ENCODE peak calls at places on chromosomes 16 and 17, in four cellular contexts. L, Z, M and K are unnamed samples. For H3K27me3 and H3K4me1, the result is how much of the 10 kb centered on the place peaks cover.

GRCh38 chr16:15760129-15760528 is 96.7 kb downstream of the MYH11 start:
- DNase-seq in M (no peak), L (no peak), Z (no peak), K (no peak)

GRCh38 chr17:82438401-82439193 is 12.0 kb downstream of the CYBC1 start:
- DNase-seq in M (no peak), L (no peak), Z (no peak), K (no peak)

GRCh38 chr17:69654981-69655581 is 240.6 kb downstream of the MAP2K6 start:
- DNase-seq in M (no peak), Z (no peak), L (peak), K (no peak)

GRCh38 chr16:4275861-4276260 is 3.0 kb upstream of the TFAP4 start:
- DNase-seq in M (no peak), L (no peak), Z (no peak), K (no peak)

GRCh38 chr16:67396775-67397450 is 3.6 kb upstream of the TPPP3 start:
- DNase-seq in M (no peak), Z (no peak), L (no peak), K (no peak)

GRCh38 chr17:65749479-65749878 is 188.0 kb upstream of the AXIN2 start:
- DNase-seq in L (peak), M (no peak), Z (no peak), K (no peak)

GRCh38 chr17:64393000-64393402 is 2.3 kb upstream of the PECAM1 start:
- DNase-seq in Z (no peak), L (no peak), M (no peak), K (no peak)

GRCh38 chr17:82358467-82359350 is at the start of gene TEX19:
- DNase-seq in M (no peak), L (no peak), Z (no peak), K (no peak)

GRCh38 chr17:82874011-82874835 is 34.4 kb upstream of the ZNF750 start:
- DNase-seq in Z (no peak), L (no peak), M (peak), K (no peak)

GRCh38 chr16:76943936-76944335 is 247.1 kb upstream of the MON1B start:
- DNase-seq in L (no peak), Z (no peak), M (no peak), K (no peak)

DNA sequence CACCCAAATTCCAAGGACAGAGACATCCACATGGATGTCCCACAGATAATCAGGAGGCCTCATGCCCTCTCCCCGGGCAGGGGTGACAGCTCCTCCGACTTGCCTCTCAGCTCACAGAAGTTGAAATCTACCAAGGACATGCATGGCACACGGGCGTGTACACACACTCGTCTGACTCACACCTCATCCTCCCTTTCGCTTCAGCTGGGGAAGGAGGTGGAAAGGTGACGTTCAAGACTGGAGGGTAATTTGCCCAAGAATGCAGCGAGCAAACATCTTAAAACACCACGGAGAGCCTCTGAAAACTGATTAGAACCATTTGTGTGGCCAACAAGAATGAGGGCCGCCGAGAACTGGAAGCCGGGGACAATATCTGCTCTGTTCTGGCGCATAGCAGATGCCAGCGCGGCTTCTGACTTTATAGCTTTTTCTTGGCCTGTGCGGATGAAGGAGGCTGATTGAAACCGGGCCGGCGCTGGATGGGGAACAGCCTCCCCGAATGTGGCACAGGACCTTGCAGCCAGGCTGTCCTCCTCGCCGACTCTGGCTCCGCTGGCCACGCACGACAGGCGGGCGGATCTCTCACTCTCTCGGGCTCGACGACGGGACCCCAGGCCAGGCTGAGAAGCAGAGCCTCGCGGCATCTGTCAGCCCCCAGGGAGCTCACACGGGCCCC is 100.9 kb downstream of the C16orf95 start:
- DNase-seq in Z (no peak), M (no peak), L (no peak), K (no peak)
- H3K4me3 ChIP-seq in Z (peak), M (peak), L (no peak), K (no peak)

DNA sequence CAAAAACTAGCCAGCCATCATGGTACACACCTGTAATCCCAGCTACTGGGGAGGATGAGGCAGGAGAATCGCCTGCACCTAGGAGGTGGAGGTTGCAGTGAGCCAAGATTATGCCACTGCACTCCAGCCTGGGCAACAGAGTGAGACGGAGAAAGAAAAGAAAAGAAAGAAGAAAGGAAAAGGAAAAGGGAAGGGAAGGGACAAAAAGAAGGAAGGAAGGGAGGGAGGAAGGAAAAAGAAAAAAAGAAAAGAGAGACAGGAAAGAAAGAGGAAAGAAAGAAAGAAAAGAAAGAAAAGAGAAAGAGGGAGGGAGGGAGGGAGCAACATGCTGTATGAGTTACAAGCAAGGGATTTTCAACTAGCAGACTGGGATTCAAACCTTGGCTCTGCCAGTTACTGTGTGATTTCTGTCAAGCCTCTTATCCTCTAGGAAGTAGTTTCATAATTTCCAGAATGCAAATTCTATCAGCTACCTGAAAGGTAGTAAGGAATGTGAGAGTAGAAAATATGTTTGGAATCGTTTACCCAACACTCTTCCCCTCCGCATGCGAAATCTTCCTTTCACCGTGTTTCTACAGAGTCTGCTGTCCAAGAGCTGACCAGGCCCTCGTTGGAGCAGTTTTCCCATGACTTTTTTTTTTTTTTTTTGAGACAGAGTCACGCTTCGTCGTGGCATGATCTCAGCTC is 43.4 kb downstream of the VPS53 start:
- DNase-seq in M (no peak), Z (no peak), L (no peak), K (no peak)
- H3K27me3 ChIP-seq in M (under half), Z (under half), L (under half), K (under half)

GRCh38 chr17:57918017-57918895 is 37.0 kb downstream of the CUEDC1 start:
- DNase-seq in Z (no peak), L (peak), M (no peak), K (no peak)
- H3K4me1 ChIP-seq in Z (half or more), L (under half), M (half or more), K (under half)

DNA sequence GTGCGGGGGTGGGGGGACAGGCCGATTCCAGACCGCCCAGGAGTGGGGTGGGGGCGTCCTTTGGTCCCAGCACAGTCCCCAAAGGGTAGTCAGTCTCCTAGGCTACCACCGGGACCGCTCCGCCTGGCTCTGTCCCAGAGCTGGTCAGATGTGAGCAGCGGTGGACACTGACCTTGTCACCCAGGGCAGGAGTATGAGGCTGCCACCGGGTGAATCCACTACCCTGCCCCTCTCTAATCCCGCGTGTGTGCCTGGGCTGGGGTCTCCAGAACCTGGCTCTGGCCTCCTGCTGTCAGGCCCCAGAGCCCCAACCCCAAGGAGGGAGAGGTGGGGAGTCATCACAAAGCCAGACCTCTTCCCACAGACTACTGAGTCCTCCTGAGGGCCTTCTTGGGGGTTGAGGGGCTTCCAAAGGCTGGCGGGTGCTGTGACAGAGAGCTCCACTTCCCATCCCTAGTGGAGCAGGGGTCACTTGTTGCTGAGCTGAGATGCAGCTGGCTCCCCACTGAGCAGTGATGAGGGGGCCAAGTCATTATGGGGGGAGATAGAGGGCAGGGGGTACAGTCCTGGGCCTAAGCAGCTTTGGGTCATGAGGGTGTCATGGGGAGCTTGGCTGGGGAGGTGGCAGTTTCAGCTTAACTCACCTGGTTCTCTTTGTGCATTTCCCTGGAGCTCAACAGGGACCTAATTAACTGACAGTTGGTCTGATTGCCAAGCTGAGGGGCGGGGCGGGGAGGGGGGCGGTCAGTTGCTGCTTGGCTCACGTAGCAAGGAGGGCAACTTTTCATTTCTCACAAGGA is 1.2 kb downstream of the PPP1R1B start:
- DNase-seq in L (no peak), Z (no peak), M (no peak), K (no peak)
- H3K4me3 ChIP-seq in L (no peak), Z (no peak), M (no peak), K (no peak)

DNA sequence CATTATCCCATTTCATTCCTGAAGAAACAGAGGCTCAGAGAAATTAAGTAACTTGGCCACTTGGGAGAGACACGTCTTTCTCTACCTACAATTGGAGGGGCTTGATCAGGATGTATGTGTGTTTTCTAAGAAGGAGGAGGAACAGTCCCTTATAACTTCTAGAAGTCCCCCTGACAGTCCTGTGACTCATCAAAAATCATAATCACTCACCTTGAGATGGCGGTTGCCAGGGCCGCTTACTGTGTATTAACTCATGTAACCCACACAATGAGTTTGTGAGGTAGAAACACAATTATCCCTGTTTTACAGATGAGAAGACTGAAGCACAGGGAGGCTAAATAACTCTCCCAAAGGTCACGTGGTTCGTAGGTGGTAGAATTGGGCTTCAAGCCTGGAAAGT is 56.8 kb upstream of the LHX1 start:
- DNase-seq in Z (no peak), L (no peak), M (no peak), K (no peak)
- H3K27me3 ChIP-seq in Z (under half), L (under half), M (under half), K (under half)

DNA sequence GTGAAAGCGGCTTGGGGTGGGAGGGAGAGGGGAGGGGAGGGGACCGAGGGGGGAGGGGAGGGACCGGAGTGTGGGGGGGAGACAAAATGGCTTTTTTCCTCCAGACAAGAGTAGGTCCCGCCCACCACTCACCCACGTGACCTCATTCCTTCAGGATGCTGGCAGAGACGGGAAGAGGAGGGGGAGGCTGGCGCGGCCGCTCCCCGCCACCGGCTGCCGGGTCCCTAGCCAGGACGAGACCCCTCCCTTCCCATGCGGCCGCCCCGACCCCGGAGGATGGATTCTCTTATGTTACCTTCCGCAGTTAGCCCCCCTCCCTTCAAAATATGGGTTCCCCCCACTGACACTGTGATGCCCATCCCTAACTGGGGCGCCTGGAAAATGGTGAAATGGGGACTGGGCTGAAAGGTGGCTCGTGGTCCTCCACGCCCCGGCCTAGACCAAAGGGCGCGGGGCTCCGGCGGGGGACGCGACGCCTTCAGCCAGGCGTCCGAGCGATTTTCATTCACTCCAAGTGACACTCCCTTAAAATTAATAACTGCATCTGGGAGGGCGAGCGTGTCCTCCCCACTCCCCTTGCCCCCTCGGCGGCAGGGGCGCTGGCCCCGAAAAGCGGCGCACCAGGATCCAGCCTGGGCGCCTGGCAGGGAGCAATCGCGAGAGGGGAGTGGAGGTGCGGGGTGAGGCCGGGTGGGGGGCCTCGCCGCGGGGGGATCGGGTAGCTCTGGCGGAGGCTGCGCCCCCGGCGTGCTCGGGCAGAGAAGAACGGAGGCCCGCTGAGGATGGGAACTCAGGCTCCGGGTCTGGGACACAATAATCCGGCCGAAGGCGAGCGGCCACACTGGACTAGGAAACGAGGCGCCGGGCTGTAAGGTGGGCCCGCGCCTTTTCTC is at the start of gene PCGF2:
- DNase-seq in M (peak), Z (peak), L (peak), K (no peak)
- H3K4me1 ChIP-seq in M (under half), Z (under half), L (under half), K (under half)

GRCh38 chr17:80738406-80738805 is 193.8 kb downstream of the RPTOR start:
- DNase-seq in L (no peak), Z (no peak), M (no peak), K (no peak)

GRCh38 chr17:80738987-80739730 is 194.5 kb downstream of the RPTOR start:
- DNase-seq in M (no peak), Z (no peak), L (no peak), K (no peak)

GRCh38 chr17:80742091-80742490 is 197.5 kb downstream of the RPTOR start:
- DNase-seq in M (no peak), Z (no peak), L (no peak), K (no peak)

GRCh38 chr17:80737106-80738019 is 192.7 kb downstream of the RPTOR start:
- DNase-seq in Z (no peak), L (no peak), M (no peak), K (no peak)

GRCh38 chr17:80738020-80738380 is 193.4 kb downstream of the RPTOR start:
- DNase-seq in M (no peak), Z (no peak), L (no peak), K (no peak)
- H3K4me3 ChIP-seq in M (no peak), Z (no peak), L (no peak), K (no peak)

DNA sequence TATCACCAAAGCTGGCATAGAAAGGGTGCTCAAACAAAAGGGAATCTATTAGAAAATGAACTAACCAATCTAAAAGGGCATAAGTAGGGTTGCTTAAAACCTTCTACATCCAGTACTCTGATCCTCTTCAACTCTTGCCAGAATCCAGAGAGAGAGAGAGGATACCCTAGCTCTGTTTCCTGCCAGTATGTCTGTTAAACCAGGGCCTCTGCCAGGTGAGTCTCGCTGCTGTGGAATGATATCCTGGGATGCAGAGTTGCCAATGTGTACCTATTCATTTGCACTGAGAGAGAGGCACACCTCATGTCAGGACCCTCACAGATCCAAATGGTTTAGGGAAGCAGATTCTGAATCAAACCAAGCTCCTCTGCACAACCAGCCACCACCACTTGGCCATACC is 79.8 kb upstream of the DYNLRB2 start:
- DNase-seq in L (no peak), M (no peak), Z (no peak), K (no peak)
- H3K27me3 ChIP-seq in L (under half), M (under half), Z (under half), K (under half)